ENCODE peak calls at places on chromosomes 16 and 17, in five cellular contexts. U is GM23338, Y is suprapubic skin, W is breast epithelium, E is prostate gland. X is an unnamed sample.

GRCh38 chr17:40304464-40304863 is 4.5 kb upstream of the RARA start:
- DNase-seq in U (no peak), Y (peak; percentile 76), W (no peak), E (no peak), X (no peak)

GRCh38 chr17:14361470-14361869 is 60.6 kb downstream of the HS3ST3B1 start:
- DNase-seq in U (no peak), Y (no peak), W (no peak), E (no peak), X (peak; percentile 9)

GRCh38 chr17:76529643-76530488 is 7.6 kb downstream of the CYGB start:
- DNase-seq in U (no peak), Y (peak; percentile 89), W (peak; percentile 55), E (no peak), X (no peak)

GRCh38 chr16:11094838-11095565 is 150.6 kb downstream of the CLEC16A start:
- DNase-seq in U (no peak), Y (no peak), W (no peak), E (no peak), X (no peak)

GRCh38 chr16:87845213-87845612 is 24.1 kb downstream of the SLC7A5 start:
- DNase-seq in U (no peak), Y (no peak), W (no peak), E (no peak), X (no peak)

GRCh38 chr17:34757106-34757505 is 177.7 kb downstream of the TMEM132E start:
- DNase-seq in U (no peak), Y (peak; percentile 26), W (no peak), E (no peak), X (no peak)

GRCh38 chr17:17119106-17119505 is 76.8 kb downstream of the MPRIP start:
- DNase-seq in U (no peak), Y (no peak), W (no peak), E (no peak), X (no peak)

GRCh38 chr16:27847030-27847550 is 216.4 kb downstream of the GSG1L start:
- DNase-seq in U (no peak), Y (peak; percentile 7), W (no peak), E (no peak), X (no peak)

GRCh38 chr17:43848601-43849000 is 1.6 kb downstream of the CD300LG start:
- DNase-seq in U (no peak), Y (no peak), W (no peak), E (no peak), X (no peak)

GRCh38 chr17:55726440-55726839 is 3.8 kb upstream of the TMEM100 start:
- DNase-seq in U (no peak), Y (peak; percentile 85), W (peak; percentile 25), E (peak; percentile 30), X (no peak)

GRCh38 chr16:81003610-81004460 is 2.9 kb downstream of the CMC2 start:
- DNase-seq in U (no peak), Y (no peak), W (no peak), E (no peak), X (no peak)

GRCh38 chr16:82630219-82630618 is 3.5 kb downstream of the CDH13 start:
- DNase-seq in U (no peak), Y (no peak), W (no peak), E (no peak), X (no peak)

GRCh38 chr17:49406791-49407190 is 7.9 kb downstream of the PHB1 start:
- DNase-seq in U (no peak), Y (peak; percentile 50), W (no peak), E (no peak), X (no peak)

GRCh38 chr16:57518520-57518919 is 17.9 kb downstream of the CCDC102A start:
- DNase-seq in U (peak; percentile 31), Y (no peak), W (no peak), E (no peak), X (no peak)

GRCh38 chr17:80104321-80104955 is 3.1 kb downstream of the GAA start:
- DNase-seq in U (no peak), Y (no peak), W (no peak), E (no peak), X (no peak)

GRCh38 chr17:20999044-20999573 is 43.7 kb downstream of the USP22 start:
- DNase-seq in U (no peak), Y (no peak), W (no peak), E (no peak), X (no peak)

GRCh38 chr16:79715088-79715487 is 114.6 kb upstream of the MAF start:
- DNase-seq in U (no peak), Y (no peak), W (no peak), E (no peak), X (no peak)

GRCh38 chr16:22927306-22927705 is 113.3 kb downstream of the HS3ST2 start:
- DNase-seq in U (no peak), Y (no peak), W (no peak), E (no peak), X (no peak)

GRCh38 chr16:22926105-22926751 is 112.3 kb downstream of the HS3ST2 start:
- DNase-seq in U (no peak), Y (no peak), W (no peak), E (no peak), X (no peak)

GRCh38 chr16:22923491-22923890 is 109.5 kb downstream of the HS3ST2 start:
- DNase-seq in U (no peak), Y (no peak), W (no peak), E (no peak), X (no peak)

GRCh38 chr16:22928882-22929281 is 114.9 kb downstream of the HS3ST2 start:
- DNase-seq in U (no peak), Y (no peak), W (no peak), E (no peak), X (no peak)

GRCh38 chr16:22924492-22924891 is 110.5 kb downstream of the HS3ST2 start:
- DNase-seq in U (no peak), Y (no peak), W (no peak), E (no peak), X (no peak)
- TF ChIP-seq POLR2AphosphoS5 in U (no peak), Y (no peak), W (no peak), E (no peak), X (no peak)

GRCh38 chr17:962166-962565 is 17.4 kb downstream of the NXN start:
- DNase-seq in U (no peak), Y (no peak), W (no peak), E (no peak), X (no peak)

GRCh38 chr17:956905-957304 is 22.7 kb downstream of the NXN start:
- DNase-seq in U (no peak), Y (no peak), W (no peak), E (no peak), X (no peak)

GRCh38 chr17:962650-963049 is 16.9 kb downstream of the NXN start:
- DNase-seq in U (peak; percentile 89), Y (no peak), W (no peak), E (no peak), X (no peak)

GRCh38 chr17:957856-958421 is 21.6 kb downstream of the NXN start:
- DNase-seq in U (no peak), Y (no peak), W (no peak), E (no peak), X (no peak)

DNA sequence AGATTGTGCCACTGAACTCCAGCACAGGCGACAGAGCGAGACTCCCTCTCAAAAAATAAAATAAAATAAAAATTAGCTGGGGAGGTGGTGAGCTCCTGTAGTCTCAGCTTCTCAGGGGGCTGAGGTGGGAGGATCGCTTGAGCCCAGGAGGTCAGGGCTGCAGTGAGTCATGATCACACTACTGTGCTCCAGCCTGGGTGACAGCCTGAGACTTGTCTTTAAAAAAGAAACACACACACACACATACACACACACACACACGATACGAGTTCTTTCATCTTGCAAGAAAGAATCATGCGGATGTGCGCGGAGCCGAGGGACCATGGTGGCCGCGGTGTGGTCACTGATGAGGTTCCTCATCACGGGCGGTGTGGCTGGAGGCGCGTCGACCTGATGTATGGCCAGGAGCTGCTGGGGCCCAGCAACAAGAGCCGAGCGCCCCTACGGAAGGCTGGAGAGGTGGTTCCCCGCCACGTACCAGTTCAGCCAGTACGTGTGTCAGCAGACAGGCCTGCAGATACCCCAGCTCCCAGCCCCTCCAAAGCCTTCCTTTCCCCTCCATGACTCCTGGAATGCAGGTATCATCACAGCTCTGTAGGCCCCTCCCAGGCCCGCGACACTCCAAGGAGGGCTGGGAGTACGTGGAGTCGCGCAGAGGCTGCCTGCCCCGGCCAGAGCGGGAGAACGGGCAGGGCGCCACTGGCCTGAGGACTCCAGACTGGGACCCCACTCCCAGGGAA is 20.7 kb downstream of the NXN start:
- DNase-seq in U (peak; percentile 60), Y (no peak), W (no peak), E (no peak), X (no peak)
- H3K27ac ChIP-seq in U (peak overlapping the region; percentile 89), Y (no peak overlapping the region), W (no peak overlapping the region), E (no peak overlapping the region), X (no peak overlapping the region)

GRCh38 chr16:55540221-55540620 is 26.3 kb upstream of the CAPNS2 start:
- DNase-seq in U (no peak), Y (no peak), W (no peak), E (no peak), X (no peak)
- TF ChIP-seq POLR2AphosphoS5 in U (no peak), Y (no peak), W (no peak), E (no peak), X (no peak)

DNA sequence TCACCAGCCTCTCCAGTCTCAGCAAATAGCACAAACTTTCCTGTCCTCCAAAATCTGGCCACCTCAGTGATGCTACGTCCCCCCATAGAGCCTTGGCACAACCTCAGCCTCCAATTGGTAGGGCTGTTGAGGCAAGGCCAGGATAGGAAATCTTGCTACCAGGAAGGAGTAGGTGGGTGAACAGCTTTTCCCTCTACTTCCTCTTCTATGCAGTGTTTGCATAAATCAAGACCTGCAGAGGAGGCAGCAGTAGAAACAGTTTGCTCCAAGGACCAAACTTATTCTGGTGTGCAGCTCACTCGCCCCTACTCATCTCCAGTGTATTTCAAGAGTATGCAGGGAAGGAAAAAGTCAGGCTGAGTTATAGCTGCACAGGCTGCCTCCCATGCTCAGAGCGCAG is 740 bp upstream of the DPEP2 start:
- DNase-seq in U (no peak), Y (no peak), W (no peak), E (no peak), X (no peak)
- H3K27ac ChIP-seq in U (no peak overlapping the region), Y (peak overlapping the region; percentile 39), W (peak overlapping the region; percentile 7), E (no peak overlapping the region), X (no peak overlapping the region)

GRCh38 chr16:70602831-70603230 is 43.5 kb upstream of the IL34 start:
- DNase-seq in U (no peak), Y (no peak), W (no peak), E (no peak), X (no peak)
- TF ChIP-seq POLR2AphosphoS5 in U (no peak), Y (no peak), W (no peak), E (no peak), X (no peak)

DNA sequence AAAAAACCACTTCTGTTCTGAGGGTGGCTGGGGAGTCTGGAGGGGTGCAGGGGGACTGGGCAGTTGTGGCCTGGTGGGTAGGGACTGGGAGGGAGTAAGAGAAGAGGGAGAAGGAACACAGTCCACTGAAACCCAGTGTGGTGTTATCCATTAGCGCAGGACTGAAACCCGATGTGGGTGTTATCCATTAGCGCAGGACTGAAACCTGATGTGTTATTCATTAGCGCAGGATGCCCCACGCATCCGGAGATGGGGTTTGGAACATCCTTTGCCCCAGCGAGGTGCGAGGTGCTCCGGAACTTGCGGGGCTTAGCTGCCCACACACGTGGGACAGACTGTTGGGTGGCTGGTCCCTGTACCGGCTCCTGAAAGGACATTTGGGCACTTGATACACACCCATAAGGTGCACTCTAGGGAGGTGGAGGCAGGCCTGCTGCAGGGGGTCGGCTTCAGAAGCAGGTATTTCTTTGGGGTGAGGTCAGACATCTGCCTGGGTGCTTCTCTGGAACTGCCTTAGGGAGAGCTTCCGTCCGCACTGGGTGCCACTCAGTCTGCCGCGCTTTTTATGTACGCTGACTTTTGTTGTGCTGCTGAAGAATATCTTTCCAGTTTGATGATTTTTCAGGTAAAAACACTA is 20.3 kb upstream of the FASN start:
- DNase-seq in U (no peak), Y (no peak), W (no peak), E (no peak), X (no peak)
- H3K27ac ChIP-seq in U (no peak overlapping the region), Y (no peak overlapping the region), W (no peak overlapping the region), E (no peak overlapping the region), X (no peak overlapping the region)

GRCh38 chr16:50354082-50354481 is 14.7 kb downstream of the BRD7 start:
- DNase-seq in U (no peak), Y (no peak), W (no peak), E (no peak), X (no peak)
- TF ChIP-seq POLR2AphosphoS5 in U (no peak), Y (no peak), W (no peak), E (no peak), X (no peak)

X was measured in vagina.